ENCODE peak calls at places on chromosome 7, in five cellular contexts. One of them, this sample, is unnamed.

GRCh38 chr7:112594397-112594796 is 113.6 kb downstream of the LSMEM1 start:
- DNase-seq in transverse colon: no peak
- DNase-seq in upper lobe of left lung: no peak
- DNase-seq in esophagus squamous epithelium: no peak
- DNase-seq in heart left ventricle: no peak
- DNase-seq in this sample: no peak

GRCh38 chr7:102008535-102009262 is 191.3 kb downstream of the CUX1 start:
- DNase-seq in transverse colon: peak; percentile 79
- DNase-seq in upper lobe of left lung: no peak
- DNase-seq in esophagus squamous epithelium: no peak
- DNase-seq in heart left ventricle: no peak
- DNase-seq in this sample: no peak

GRCh38 chr7:117112640-117113039 is 159.3 kb downstream of the ST7 start:
- DNase-seq in transverse colon: no peak
- DNase-seq in upper lobe of left lung: no peak
- DNase-seq in esophagus squamous epithelium: no peak
- DNase-seq in heart left ventricle: no peak
- DNase-seq in this sample: no peak

GRCh38 chr7:120064565-120064964 is 208.4 kb upstream of the KCND2 start:
- DNase-seq in transverse colon: no peak
- DNase-seq in upper lobe of left lung: no peak
- DNase-seq in esophagus squamous epithelium: no peak
- DNase-seq in heart left ventricle: no peak
- DNase-seq in this sample: no peak

GRCh38 chr7:128381161-128381821 is 19.8 kb upstream of the PRRT4 start:
- DNase-seq in transverse colon: no peak
- DNase-seq in upper lobe of left lung: no peak
- DNase-seq in esophagus squamous epithelium: no peak
- DNase-seq in heart left ventricle: no peak
- DNase-seq in this sample: no peak

GRCh38 chr7:22445140-22445722 is 54.8 kb downstream of the STEAP1B start:
- DNase-seq in transverse colon: peak; percentile 83
- DNase-seq in upper lobe of left lung: peak; percentile 88
- DNase-seq in esophagus squamous epithelium: peak; percentile 18
- DNase-seq in heart left ventricle: peak; percentile 83
- DNase-seq in this sample: peak; percentile 61

GRCh38 chr7:29140873-29141468 is 5.4 kb downstream of the CPVL start:
- DNase-seq in transverse colon: peak; percentile 33
- DNase-seq in upper lobe of left lung: peak; percentile 51
- DNase-seq in esophagus squamous epithelium: no peak
- DNase-seq in heart left ventricle: no peak
- DNase-seq in this sample: no peak

GRCh38 chr7:159128767-159129166 is 15.9 kb downstream of the VIPR2 start:
- DNase-seq in transverse colon: no peak
- DNase-seq in upper lobe of left lung: no peak
- DNase-seq in esophagus squamous epithelium: no peak
- DNase-seq in heart left ventricle: peak; percentile 9
- DNase-seq in this sample: no peak

GRCh38 chr7:22194633-22195273 is 162.2 kb downstream of the RAPGEF5 start:
- DNase-seq in transverse colon: no peak
- DNase-seq in upper lobe of left lung: no peak
- DNase-seq in esophagus squamous epithelium: no peak
- DNase-seq in heart left ventricle: no peak
- DNase-seq in this sample: no peak

GRCh38 chr7:50681451-50682045 is 101.1 kb downstream of the GRB10 start:
- DNase-seq in transverse colon: no peak
- DNase-seq in upper lobe of left lung: no peak
- DNase-seq in esophagus squamous epithelium: no peak
- DNase-seq in heart left ventricle: no peak
- DNase-seq in this sample: no peak

GRCh38 chr7:44980393-44981034 is 1.7 kb upstream of the MYO1G start:
- DNase-seq in transverse colon: no peak
- DNase-seq in upper lobe of left lung: peak; percentile 75
- DNase-seq in esophagus squamous epithelium: no peak
- DNase-seq in heart left ventricle: no peak
- DNase-seq in this sample: no peak

GRCh38 chr7:75042299-75042698 is 31.3 kb downstream of the RCC1L start:
- DNase-seq in transverse colon: no peak
- DNase-seq in upper lobe of left lung: no peak
- DNase-seq in esophagus squamous epithelium: no peak
- DNase-seq in heart left ventricle: no peak
- DNase-seq in this sample: no peak

GRCh38 chr7:29859491-29860180 is 53.3 kb downstream of the WIPF3 start:
- DNase-seq in transverse colon: no peak
- DNase-seq in upper lobe of left lung: peak; percentile 44
- DNase-seq in esophagus squamous epithelium: no peak
- DNase-seq in heart left ventricle: no peak
- DNase-seq in this sample: no peak

GRCh38 chr7:157612664-157613561 is 276.1 kb downstream of the DNAJB6 start:
- DNase-seq in transverse colon: peak; percentile 43
- DNase-seq in upper lobe of left lung: peak; percentile 35
- DNase-seq in esophagus squamous epithelium: no peak
- DNase-seq in heart left ventricle: peak; percentile 57
- DNase-seq in this sample: no peak

GRCh38 chr7:104548861-104549260 is 220.5 kb downstream of the LHFPL3 start:
- DNase-seq in transverse colon: no peak
- DNase-seq in upper lobe of left lung: no peak
- DNase-seq in esophagus squamous epithelium: no peak
- DNase-seq in heart left ventricle: no peak
- DNase-seq in this sample: no peak

GRCh38 chr7:112180223-112180622 is 26.0 kb downstream of the DOCK4 start:
- DNase-seq in transverse colon: no peak
- DNase-seq in upper lobe of left lung: no peak
- DNase-seq in esophagus squamous epithelium: no peak
- DNase-seq in heart left ventricle: no peak
- DNase-seq in this sample: no peak

GRCh38 chr7:135180122-135180521 is 9.6 kb upstream of the CYREN start:
- DNase-seq in transverse colon: no peak
- DNase-seq in upper lobe of left lung: no peak
- DNase-seq in esophagus squamous epithelium: no peak
- DNase-seq in heart left ventricle: no peak
- DNase-seq in this sample: no peak

GRCh38 chr7:47483604-47484273 is 98.2 kb downstream of the TNS3 start:
- DNase-seq in transverse colon: no peak
- DNase-seq in upper lobe of left lung: no peak
- DNase-seq in esophagus squamous epithelium: no peak
- DNase-seq in heart left ventricle: no peak
- DNase-seq in this sample: no peak

GRCh38 chr7:6205921-6206660 is 66.3 kb downstream of the CYTH3 start:
- DNase-seq in transverse colon: no peak
- DNase-seq in upper lobe of left lung: no peak
- DNase-seq in esophagus squamous epithelium: no peak
- DNase-seq in heart left ventricle: no peak
- DNase-seq in this sample: no peak

GRCh38 chr7:27971171-27971570 is 209.4 kb downstream of the JAZF1 start:
- DNase-seq in transverse colon: no peak
- DNase-seq in upper lobe of left lung: no peak
- DNase-seq in esophagus squamous epithelium: no peak
- DNase-seq in heart left ventricle: no peak
- DNase-seq in this sample: no peak

GRCh38 chr7:39299695-39300094 is 266.5 kb upstream of the YAE1 start:
- DNase-seq in transverse colon: no peak
- DNase-seq in upper lobe of left lung: no peak
- DNase-seq in esophagus squamous epithelium: no peak
- DNase-seq in heart left ventricle: no peak
- DNase-seq in this sample: no peak

GRCh38 chr7:25653412-25653811 is 425.1 kb upstream of the NPVF start:
- DNase-seq in transverse colon: no peak
- DNase-seq in upper lobe of left lung: no peak
- DNase-seq in esophagus squamous epithelium: no peak
- DNase-seq in heart left ventricle: no peak
- DNase-seq in this sample: no peak

GRCh38 chr7:92769844-92770243 is 66.5 kb downstream of the CDK6 start:
- DNase-seq in transverse colon: no peak
- DNase-seq in upper lobe of left lung: no peak
- DNase-seq in esophagus squamous epithelium: no peak
- DNase-seq in heart left ventricle: no peak
- DNase-seq in this sample: no peak

DNA sequence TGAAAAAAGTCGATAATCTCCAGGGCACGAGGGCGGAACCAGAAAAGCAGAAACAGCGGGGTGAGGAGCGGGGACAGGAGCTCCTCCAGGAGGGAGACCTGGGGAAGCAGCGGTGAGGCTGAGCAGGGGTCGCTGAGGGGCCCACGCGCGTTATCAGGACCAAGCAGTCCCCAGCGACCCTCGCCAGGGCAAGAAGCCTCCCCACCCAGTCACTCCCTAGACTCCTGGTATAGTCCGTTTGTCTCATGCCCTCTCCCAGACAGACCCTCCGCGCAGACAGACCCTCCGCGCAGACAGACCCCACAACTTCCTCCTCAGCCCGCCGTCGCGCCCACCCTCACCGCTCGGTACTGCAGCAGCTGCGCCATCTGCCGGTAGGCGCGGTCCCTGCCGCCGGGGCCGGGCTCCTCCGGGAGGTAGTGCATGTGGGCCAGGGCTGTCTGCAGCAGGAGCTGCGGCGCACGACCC is 6.3 kb downstream of the ATG9B start:
- DNase-seq in transverse colon: peak; percentile 77
- DNase-seq in upper lobe of left lung: peak; percentile 57
- DNase-seq in esophagus squamous epithelium: no peak
- DNase-seq in heart left ventricle: peak; percentile 72
- DNase-seq in this sample: peak; percentile 73
- H3K4me3 ChIP-seq in transverse colon: peak overlapping the region; percentile 23
- H3K4me3 ChIP-seq in upper lobe of left lung: no peak overlapping the region
- H3K4me3 ChIP-seq in esophagus squamous epithelium: no peak overlapping the region
- H3K4me3 ChIP-seq in heart left ventricle: no peak overlapping the region
- H3K4me3 ChIP-seq in this sample: no peak overlapping the region

DNA sequence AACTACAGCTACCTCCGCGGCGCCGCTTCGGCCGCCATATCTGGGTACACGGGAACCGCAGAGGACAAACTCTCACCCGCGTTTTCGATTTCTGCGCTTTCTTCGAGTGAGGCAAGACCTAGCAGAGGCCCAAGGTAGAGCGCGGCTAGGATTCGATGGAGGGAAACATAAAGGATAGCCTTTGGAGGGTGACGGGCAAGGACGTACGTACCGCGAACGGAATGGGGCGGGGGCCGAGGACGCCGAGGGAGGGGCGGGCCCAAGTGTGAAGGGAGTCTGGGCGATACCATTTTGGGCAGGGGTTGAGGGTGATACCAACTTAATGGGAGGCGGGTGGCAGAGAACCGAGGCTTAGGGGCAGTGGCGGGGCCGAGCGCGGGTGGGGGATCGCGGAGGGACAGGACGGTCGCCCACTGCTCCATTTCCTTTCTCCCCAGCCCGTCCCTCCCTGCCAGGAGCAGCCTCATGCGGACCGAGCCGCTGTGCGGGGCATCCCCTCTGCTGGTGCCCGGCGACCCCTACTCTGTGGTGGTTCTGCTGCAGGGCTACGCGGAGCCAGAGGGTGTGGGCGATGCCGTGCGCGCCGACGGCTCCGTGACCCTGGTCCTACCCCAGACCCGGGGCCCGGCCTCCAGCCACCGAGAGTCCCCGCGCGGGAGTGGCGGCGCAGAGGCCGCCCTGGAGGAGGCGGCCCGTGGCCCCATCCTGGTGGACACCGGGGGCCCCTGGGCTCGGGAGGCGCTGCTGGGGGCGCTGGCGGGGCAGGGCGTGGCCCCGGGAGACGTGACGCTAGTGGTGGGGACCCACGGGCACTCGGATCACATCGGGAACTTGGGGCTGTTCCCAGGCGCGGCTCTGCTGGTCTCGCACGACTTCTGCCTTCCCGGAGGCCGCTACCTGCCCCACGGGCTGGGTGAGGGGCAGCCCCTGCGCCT is at the start of gene MBLAC1:
- DNase-seq in transverse colon: peak; percentile 94
- DNase-seq in upper lobe of left lung: peak; percentile 85
- DNase-seq in esophagus squamous epithelium: peak; percentile 53
- DNase-seq in heart left ventricle: peak; percentile 93
- DNase-seq in this sample: peak; percentile 74
- TF ChIP-seq POLR2A in transverse colon: peak; percentile 92
- TF ChIP-seq POLR2A in upper lobe of left lung: peak; percentile 64
- TF ChIP-seq POLR2A in esophagus squamous epithelium: peak; percentile 54
- TF ChIP-seq POLR2A in heart left ventricle: peak; percentile 28
- TF ChIP-seq POLR2A in this sample: peak; percentile 32

DNA sequence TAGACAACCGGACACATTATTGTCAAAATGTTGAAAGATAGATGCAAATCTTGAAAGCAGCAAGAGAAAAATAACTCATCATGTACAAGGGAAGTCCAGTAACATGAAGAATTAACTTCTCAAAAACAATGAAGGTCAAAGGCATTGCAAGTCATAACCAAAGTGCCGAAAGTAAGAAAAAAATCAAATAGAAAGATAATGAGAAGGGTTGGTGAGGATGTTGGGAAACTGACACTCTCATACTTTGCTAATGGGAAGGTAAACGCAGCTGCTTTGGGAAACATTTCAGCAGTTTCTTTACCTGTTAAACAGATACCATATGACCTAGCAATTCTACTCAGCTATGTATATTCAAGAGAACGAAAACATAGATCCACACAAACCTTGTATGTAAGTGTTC is 303.0 kb downstream of the ARL4A start:
- DNase-seq in transverse colon: no peak
- DNase-seq in upper lobe of left lung: no peak
- DNase-seq in esophagus squamous epithelium: no peak
- DNase-seq in heart left ventricle: no peak
- DNase-seq in this sample: no peak
- TF ChIP-seq CTCF in transverse colon: no peak
- TF ChIP-seq CTCF in upper lobe of left lung: no peak
- TF ChIP-seq CTCF in esophagus squamous epithelium: no peak
- TF ChIP-seq CTCF in heart left ventricle: no peak
- TF ChIP-seq CTCF in this sample: no peak

DNA sequence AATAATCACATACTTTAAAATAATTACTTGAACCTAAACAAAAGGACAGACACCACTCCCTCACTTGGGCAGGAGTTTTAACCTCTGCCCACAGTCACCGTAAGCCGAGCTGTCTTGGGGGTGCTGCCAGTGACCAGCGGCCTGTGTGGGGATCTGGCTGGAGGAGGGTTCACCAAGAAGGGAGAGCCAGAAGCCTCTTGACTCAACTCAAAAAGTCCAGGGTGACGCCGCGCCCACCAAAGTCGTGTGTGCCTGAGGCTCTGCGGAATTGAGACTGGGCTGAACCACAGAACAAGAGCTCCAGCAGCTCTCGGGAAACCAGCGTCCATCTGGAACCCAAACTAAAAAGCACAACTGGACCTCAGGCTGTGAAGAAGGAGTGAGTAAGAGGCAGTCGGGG is 35.8 kb downstream of the ZFAND2A start:
- DNase-seq in transverse colon: no peak
- DNase-seq in upper lobe of left lung: no peak
- DNase-seq in esophagus squamous epithelium: no peak
- DNase-seq in heart left ventricle: no peak
- DNase-seq in this sample: no peak
- H3K4me3 ChIP-seq in transverse colon: no peak overlapping the region
- H3K4me3 ChIP-seq in upper lobe of left lung: no peak overlapping the region
- H3K4me3 ChIP-seq in esophagus squamous epithelium: no peak overlapping the region
- H3K4me3 ChIP-seq in heart left ventricle: peak overlapping the region; percentile 52
- H3K4me3 ChIP-seq in this sample: peak overlapping the region; percentile 50

GRCh38 chr7:108059526-108059925 is 56.6 kb upstream of the LAMB1 start:
- DNase-seq in transverse colon: no peak
- DNase-seq in upper lobe of left lung: no peak
- DNase-seq in esophagus squamous epithelium: no peak
- DNase-seq in heart left ventricle: no peak
- DNase-seq in this sample: no peak
- TF ChIP-seq POLR2A in transverse colon: no peak
- TF ChIP-seq POLR2A in upper lobe of left lung: no peak
- TF ChIP-seq POLR2A in esophagus squamous epithelium: no peak
- TF ChIP-seq POLR2A in heart left ventricle: no peak
- TF ChIP-seq POLR2A in this sample: no peak

GRCh38 chr7:147245274-147245673 is 1128.7 kb downstream of the CNTNAP2 start:
- DNase-seq in transverse colon: peak; percentile 12
- DNase-seq in upper lobe of left lung: peak; percentile 23
- DNase-seq in esophagus squamous epithelium: no peak
- DNase-seq in heart left ventricle: no peak
- DNase-seq in this sample: no peak
- TF ChIP-seq CTCF in transverse colon: peak; percentile 56
- TF ChIP-seq CTCF in upper lobe of left lung: peak; percentile 27
- TF ChIP-seq CTCF in esophagus squamous epithelium: peak; percentile 33
- TF ChIP-seq CTCF in heart left ventricle: peak; percentile 48
- TF ChIP-seq CTCF in this sample: peak; percentile 28